ENCODE peak calls at places on chromosome 2, in eight cellular contexts. C is effector memory CD4-positive, alpha-beta T cell; Y is A549; J is substantia nigra; D is AG04450; V is adrenal gland; P is uterus; U is sigmoid colon. A is an unnamed sample.

GRCh38 chr2:20422679-20423271 is 24.1 kb upstream of the RHOB start:
- DNase-seq in C (no peak), Y (no peak), J (peak; percentile 37), D (no peak), V (peak; percentile 49), P (no peak), U (peak; percentile 78), A (peak; percentile 31)

GRCh38 chr2:232894746-232895145 is 24.7 kb downstream of the SNORC start:
- DNase-seq in C (no peak), Y (no peak), J (no peak), D (no peak), V (peak; percentile 45), P (no peak), U (peak; percentile 56), A (no peak)

GRCh38 chr2:117771969-117772630 is 42.4 kb upstream of the DDX18 start:
- DNase-seq in C (no peak), Y (peak; percentile 6), J (no peak), D (no peak), V (no peak), P (no peak), U (no peak), A (no peak)

GRCh38 chr2:32844253-32844652 is 102.5 kb upstream of the LTBP1 start:
- DNase-seq in C (no peak), Y (no peak), J (no peak), D (no peak), V (no peak), P (no peak), U (no peak), A (no peak)

GRCh38 chr2:128306081-128306930 is 12.4 kb downstream of the HS6ST1 start:
- DNase-seq in C (no peak), Y (peak; percentile 84), J (no peak), D (peak; percentile 99), V (no peak), P (peak; percentile 82), U (peak; percentile 97), A (no peak)

GRCh38 chr2:65033178-65033577 is 23.0 kb upstream of the CEP68 start:
- DNase-seq in C (no peak), Y (peak; percentile 29), J (no peak), D (no peak), V (no peak), P (no peak), U (no peak), A (no peak)

GRCh38 chr2:133452561-133452960 is 115.7 kb downstream of the NCKAP5 start:
- DNase-seq in C (no peak), Y (no peak), J (no peak), D (no peak), V (no peak), P (no peak), U (no peak), A (no peak)

GRCh38 chr2:95159690-95160449 is at the start of gene ZNF514:
- DNase-seq in C (peak; percentile 66), Y (peak; percentile 56), J (peak; percentile 74), D (peak; percentile 23), V (peak; percentile 83), P (peak; percentile 81), U (peak; percentile 92), A (peak; percentile 47)

GRCh38 chr2:118750959-118751565 is 96.4 kb downstream of the EN1 start:
- DNase-seq in C (no peak), Y (no peak), J (no peak), D (no peak), V (no peak), P (no peak), U (no peak), A (no peak)

GRCh38 chr2:120589782-120590608 is 145.7 kb upstream of the GLI2 start:
- DNase-seq in C (no peak), Y (no peak), J (no peak), D (peak; percentile 89), V (no peak), P (no peak), U (no peak), A (no peak)

GRCh38 chr2:230985519-230986231 is 10.2 kb upstream of the SPATA3 start:
- DNase-seq in C (no peak), Y (no peak), J (no peak), D (no peak), V (no peak), P (no peak), U (peak; percentile 46), A (no peak)

GRCh38 chr2:80126596-80127189 is 177.9 kb downstream of the LRRTM1 start:
- DNase-seq in C (no peak), Y (no peak), J (no peak), D (no peak), V (no peak), P (no peak), U (no peak), A (no peak)

GRCh38 chr2:240431663-240432424 is 3.6 kb upstream of the GPC1 start:
- DNase-seq in C (no peak), Y (no peak), J (no peak), D (no peak), V (peak; percentile 27), P (peak; percentile 12), U (peak; percentile 56), A (no peak)

DNA sequence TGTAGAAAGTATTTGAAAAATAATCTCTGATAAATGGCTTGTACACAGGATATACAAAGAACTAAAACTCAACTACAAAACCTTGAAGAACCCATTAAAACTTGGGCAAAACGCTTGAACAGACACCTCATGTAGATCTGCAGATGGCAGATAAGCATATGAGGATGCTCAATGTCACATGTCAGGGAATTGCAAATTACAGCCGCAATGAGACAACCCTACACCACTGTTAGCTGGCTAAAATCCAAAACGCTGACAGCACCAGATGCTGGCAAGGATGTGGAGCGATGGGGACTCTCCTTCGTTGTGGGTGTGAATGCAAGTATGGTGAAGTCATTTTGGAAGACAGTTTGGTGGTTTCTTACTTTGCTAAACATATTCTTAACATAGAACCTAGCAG is 53.7 kb downstream of the SNTG2 start:
- DNase-seq in C (no peak), Y (no peak), J (no peak), D (no peak), V (no peak), P (no peak), U (no peak), A (no peak)
- H3K27ac ChIP-seq in C (no peak overlapping the region), Y (no peak overlapping the region), J (no peak overlapping the region), D (no peak overlapping the region), V (no peak overlapping the region), P (no peak overlapping the region), U (no peak overlapping the region), A (no peak overlapping the region)

GRCh38 chr2:68319397-68320117 is at the start of gene CNRIP1:
- DNase-seq in C (no peak), Y (peak; percentile 18), J (peak; percentile 56), D (peak; percentile 48), V (peak; percentile 82), P (peak; percentile 82), U (peak; percentile 91), A (peak; percentile 66)

GRCh38 chr2:68316091-68316490 is 3.7 kb downstream of the CNRIP1 start:
- DNase-seq in C (no peak), Y (no peak), J (no peak), D (no peak), V (no peak), P (no peak), U (no peak), A (no peak)

GRCh38 chr2:68320118-68320641 is 431 bp upstream of the CNRIP1 start:
- DNase-seq in C (no peak), Y (no peak), J (peak; percentile 3), D (no peak), V (peak; percentile 62), P (peak; percentile 28), U (peak; percentile 73), A (peak; percentile 21)

GRCh38 chr2:68318686-68319396 is 908 bp downstream of the CNRIP1 start:
- DNase-seq in C (no peak), Y (no peak), J (peak; percentile 38), D (no peak), V (peak; percentile 52), P (peak; percentile 41), U (peak; percentile 70), A (peak; percentile 47)

DNA sequence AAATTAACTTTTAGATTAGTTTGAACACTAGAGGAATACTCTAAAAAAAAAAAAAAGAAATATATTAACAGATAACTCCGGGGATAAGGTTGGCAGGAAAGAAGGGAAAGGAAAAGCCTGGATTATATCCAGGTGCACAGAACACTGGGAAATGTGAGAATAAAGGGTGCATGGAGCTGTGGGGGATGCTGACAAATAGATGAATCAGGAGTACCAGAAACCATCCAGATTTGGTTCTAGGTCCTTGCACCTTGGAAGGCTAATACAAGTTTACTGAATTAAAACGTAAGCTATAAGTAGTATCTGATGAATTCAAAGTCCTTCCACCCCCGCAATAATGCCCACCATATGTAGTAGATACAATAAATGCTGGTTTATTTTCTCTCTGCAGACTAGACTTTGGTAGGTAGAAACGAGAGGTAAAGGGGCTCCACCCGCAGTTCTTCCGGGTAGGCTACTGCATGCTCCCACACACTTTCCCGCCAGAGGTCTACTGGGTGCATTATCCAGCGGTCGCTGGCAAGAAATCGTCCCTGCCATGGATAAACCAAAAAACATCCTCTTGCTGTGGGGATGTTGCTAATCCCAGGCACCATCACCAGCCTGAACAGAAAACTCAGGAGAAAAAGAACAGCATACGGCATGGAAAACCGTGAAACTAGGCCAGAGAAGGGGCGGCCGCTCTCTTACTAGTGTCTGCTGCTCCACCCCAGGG is 1.6 kb downstream of the CNRIP1 start:
- DNase-seq in C (no peak), Y (no peak), J (no peak), D (no peak), V (no peak), P (no peak), U (no peak), A (no peak)
- H3K27ac ChIP-seq in C (no peak overlapping the region), Y (no peak overlapping the region), J (peak overlapping the region; percentile 92), D (peak overlapping the region; percentile 3), V (peak overlapping the region; percentile 85), P (peak overlapping the region; percentile 95), U (peak overlapping the region; percentile 92), A (peak overlapping the region; percentile 96)

DNA sequence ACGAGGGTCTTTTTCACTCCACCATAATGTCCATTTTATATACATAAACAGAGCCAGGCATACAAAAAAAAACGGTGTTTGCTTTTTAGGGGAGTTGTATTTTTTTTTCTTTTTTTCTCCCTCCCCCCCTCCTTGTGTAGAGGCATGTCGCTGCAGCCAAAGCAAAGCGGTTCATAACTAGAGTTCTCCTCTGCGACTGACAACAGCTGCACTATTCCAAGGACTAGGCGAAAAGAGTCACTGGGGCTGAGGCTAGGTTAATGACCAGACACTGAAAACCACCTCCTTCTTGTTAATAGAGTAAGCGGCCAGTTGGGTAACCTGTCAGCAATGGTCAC is 168.1 kb upstream of the VRK2 start:
- DNase-seq in C (no peak), Y (no peak), J (no peak), D (no peak), V (no peak), P (no peak), U (no peak), A (no peak)
- H3K27ac ChIP-seq in C (no peak overlapping the region), Y (peak overlapping the region; percentile 5), J (peak overlapping the region; percentile 75), D (no peak overlapping the region), V (no peak overlapping the region), P (no peak overlapping the region), U (no peak overlapping the region), A (peak overlapping the region; percentile 52)

GRCh38 chr2:111701266-111701665 is 182.7 kb downstream of the ANAPC1 start:
- DNase-seq in C (no peak), Y (no peak), J (no peak), D (no peak), V (peak; percentile 35), P (no peak), U (peak; percentile 55), A (no peak)
- H3K27ac ChIP-seq in C (no peak overlapping the region), Y (peak overlapping the region; percentile 34), J (no peak overlapping the region), D (no peak overlapping the region), V (no peak overlapping the region), P (no peak overlapping the region), U (no peak overlapping the region), A (no peak overlapping the region)

DNA sequence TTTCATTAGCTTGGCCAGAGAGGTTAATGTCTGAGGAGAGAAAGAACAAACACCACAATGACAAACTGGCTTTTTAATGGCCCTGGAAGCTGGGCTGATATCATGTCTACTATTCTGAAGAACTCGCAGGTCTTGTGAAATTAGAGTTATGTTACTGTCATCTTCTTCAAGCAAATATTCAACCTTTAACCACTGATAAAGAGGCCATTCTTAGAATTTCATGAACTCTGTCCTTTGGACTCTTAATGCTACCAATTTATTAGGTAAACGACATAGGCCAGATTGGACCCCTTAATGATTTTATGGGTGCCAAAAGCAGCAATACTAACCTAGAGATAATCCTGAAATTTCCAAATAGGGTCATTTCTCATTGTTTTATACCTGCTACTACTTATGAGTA is 109.0 kb upstream of the ACVR1C start:
- DNase-seq in C (no peak), Y (no peak), J (no peak), D (no peak), V (no peak), P (no peak), U (no peak), A (no peak)
- H3K27ac ChIP-seq in C (no peak overlapping the region), Y (no peak overlapping the region), J (no peak overlapping the region), D (no peak overlapping the region), V (no peak overlapping the region), P (no peak overlapping the region), U (no peak overlapping the region), A (no peak overlapping the region)

A was measured in caudate nucleus.